ENCODE peak calls at places on chromosomes 3 and 15, in six cellular contexts. Q, G, H, S, W and T are unnamed samples.

GRCh38 chr15:89121414-89121813 is 33.2 kb downstream of the ABHD2 start:
- DNase-seq in Q (no peak), G (no peak), H (peak), S (no peak), W (no peak), T (no peak)

GRCh38 chr15:73924258-73924921 is 1.9 kb upstream of the LOXL1 start:
- DNase-seq in Q (no peak), G (no peak), H (peak), S (no peak), W (peak), T (peak)

GRCh38 chr3:43330981-43331380 is 44.6 kb downstream of the SNRK start:
- DNase-seq in Q (no peak), G (no peak), H (no peak), S (no peak), W (peak), T (no peak)

GRCh38 chr15:62426387-62426956 is 261.4 kb upstream of the C2CD4B start:
- DNase-seq in Q (no peak), G (no peak), H (no peak), S (no peak), W (no peak), T (no peak)

GRCh38 chr15:40850576-40851112 is 6.8 kb downstream of the SPINT1 start:
- DNase-seq in Q (no peak), G (no peak), H (no peak), S (no peak), W (no peak), T (no peak)

GRCh38 chr3:114645392-114645791 is 351.6 kb downstream of the TIGIT start:
- DNase-seq in Q (no peak), G (no peak), H (no peak), S (no peak), W (no peak), T (no peak)

GRCh38 chr15:42582569-42583235 is 7.3 kb downstream of the STARD9 start:
- DNase-seq in Q (no peak), G (no peak), H (no peak), S (no peak), W (no peak), T (no peak)

GRCh38 chr3:18111702-18112311 is 313.3 kb downstream of the SATB1 start:
- DNase-seq in Q (no peak), G (no peak), H (no peak), S (no peak), W (no peak), T (no peak)

GRCh38 chr3:149511040-149511626 is 36.6 kb downstream of the TM4SF4 start:
- DNase-seq in Q (no peak), G (no peak), H (no peak), S (no peak), W (no peak), T (no peak)

GRCh38 chr15:62242999-62243398 is 77.9 kb upstream of the C2CD4B start:
- DNase-seq in Q (no peak), G (no peak), H (no peak), S (no peak), W (no peak), T (no peak)

GRCh38 chr3:129058441-129059194 is 2.0 kb upstream of the GP9 start:
- DNase-seq in Q (no peak), G (no peak), H (no peak), S (no peak), W (peak), T (no peak)

GRCh38 chr3:114551770-114552526 is 258.1 kb downstream of the TIGIT start:
- DNase-seq in Q (no peak), G (no peak), H (peak), S (no peak), W (peak), T (no peak)

DNA sequence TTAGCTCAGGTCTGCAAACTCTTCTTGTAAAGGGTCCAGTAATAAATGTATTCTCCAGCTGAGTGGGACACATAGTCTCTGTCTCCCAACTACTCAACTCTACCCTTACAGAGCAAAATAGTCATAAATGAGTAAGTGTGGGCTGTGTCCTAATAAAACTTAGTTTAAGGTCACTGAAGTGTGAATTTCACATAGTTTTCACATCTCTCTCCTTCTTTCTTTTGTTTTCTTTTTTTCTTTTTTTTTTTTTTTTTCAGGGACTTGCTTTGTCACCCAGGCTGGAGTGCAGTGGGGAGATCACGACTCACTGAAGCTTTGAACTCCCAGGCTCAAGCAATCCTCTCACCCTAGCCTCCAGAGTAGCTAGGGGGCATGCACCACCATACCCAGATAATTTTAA is 1.9 kb upstream of the ACTL6A start:
- DNase-seq in Q (no peak), G (no peak), H (no peak), S (no peak), W (no peak), T (no peak)
- H3K27ac ChIP-seq in Q (no peak), G (no peak), H (no peak), S (no peak), W (no peak), T (no peak)

DNA sequence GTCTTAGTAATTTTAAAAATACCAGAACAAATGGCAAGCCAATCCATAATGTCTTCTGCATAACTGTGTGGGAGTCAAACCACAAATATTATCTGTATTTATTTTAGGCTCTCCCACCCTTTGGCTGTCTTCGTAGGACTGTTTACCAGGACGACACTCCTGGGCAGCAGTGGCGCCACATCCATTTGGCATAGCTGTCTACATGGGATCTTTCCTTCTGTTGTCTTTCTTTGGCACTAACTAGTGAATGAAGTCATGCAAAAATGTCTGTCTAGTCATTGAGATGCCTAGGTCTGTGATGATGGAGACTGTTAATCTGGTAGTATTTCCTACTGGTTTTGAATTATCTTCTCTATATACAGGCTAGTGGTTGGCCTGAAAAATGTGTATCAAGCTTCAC is 54.0 kb upstream of the CHMP2B start:
- DNase-seq in Q (no peak), G (no peak), H (no peak), S (no peak), W (no peak), T (no peak)
- H3K27ac ChIP-seq in Q (no peak), G (no peak), H (no peak), S (no peak), W (no peak), T (no peak)

GRCh38 chr15:92651877-92652575 is 3.5 kb downstream of the FAM174B start:
- DNase-seq in Q (no peak), G (no peak), H (no peak), S (no peak), W (no peak), T (no peak)

GRCh38 chr15:92652576-92652966 is 3.0 kb downstream of the FAM174B start:
- DNase-seq in Q (no peak), G (no peak), H (no peak), S (no peak), W (no peak), T (no peak)

GRCh38 chr15:92650256-92650655 is 5.3 kb downstream of the FAM174B start:
- DNase-seq in Q (no peak), G (no peak), H (no peak), S (no peak), W (no peak), T (no peak)

GRCh38 chr15:92653366-92653765 is 2.2 kb downstream of the FAM174B start:
- DNase-seq in Q (no peak), G (no peak), H (no peak), S (no peak), W (no peak), T (no peak)

GRCh38 chr15:92650966-92651365 is 4.6 kb downstream of the FAM174B start:
- DNase-seq in Q (no peak), G (no peak), H (no peak), S (no peak), W (no peak), T (no peak)
- H3K27ac ChIP-seq in Q (no peak), G (no peak), H (no peak), S (no peak), W (no peak), T (no peak)

DNA sequence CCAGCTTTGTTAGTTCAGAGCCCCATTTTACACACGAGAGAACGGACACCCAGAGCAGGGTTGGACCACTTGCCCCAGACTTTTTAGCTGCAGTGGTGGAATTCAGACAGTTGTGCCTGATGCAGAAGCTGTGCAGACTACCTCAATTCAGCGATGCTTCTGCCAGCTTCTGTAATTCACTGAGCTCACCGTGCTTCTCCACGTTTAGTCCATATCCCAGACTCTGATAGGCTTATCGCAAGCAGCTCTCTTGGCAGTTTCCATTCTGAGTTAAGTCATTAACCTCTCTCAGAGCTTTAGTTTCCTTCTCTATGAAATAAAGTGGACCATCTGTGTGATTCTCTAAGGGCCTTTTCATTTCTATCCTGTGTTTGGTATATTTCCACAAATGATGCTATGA is 37.0 kb downstream of the ABHD17C start:
- DNase-seq in Q (no peak), G (no peak), H (no peak), S (no peak), W (no peak), T (no peak)
- H3K27ac ChIP-seq in Q (no peak), G (no peak), H (no peak), S (no peak), W (no peak), T (no peak)

GRCh38 chr15:80228959-80229610 is 22.9 kb downstream of the CTXND1 start:
- DNase-seq in Q (no peak), G (no peak), H (no peak), S (no peak), W (peak), T (no peak)

GRCh38 chr15:80231371-80231770 is 20.6 kb downstream of the CTXND1 start:
- DNase-seq in Q (no peak), G (no peak), H (no peak), S (no peak), W (no peak), T (no peak)

GRCh38 chr15:80240261-80240660 is 11.8 kb downstream of the CTXND1 start:
- DNase-seq in Q (no peak), G (no peak), H (no peak), S (no peak), W (no peak), T (no peak)

GRCh38 chr15:80233511-80234080 is 18.4 kb downstream of the CTXND1 start:
- DNase-seq in Q (no peak), G (peak), H (no peak), S (no peak), W (no peak), T (no peak)

DNA sequence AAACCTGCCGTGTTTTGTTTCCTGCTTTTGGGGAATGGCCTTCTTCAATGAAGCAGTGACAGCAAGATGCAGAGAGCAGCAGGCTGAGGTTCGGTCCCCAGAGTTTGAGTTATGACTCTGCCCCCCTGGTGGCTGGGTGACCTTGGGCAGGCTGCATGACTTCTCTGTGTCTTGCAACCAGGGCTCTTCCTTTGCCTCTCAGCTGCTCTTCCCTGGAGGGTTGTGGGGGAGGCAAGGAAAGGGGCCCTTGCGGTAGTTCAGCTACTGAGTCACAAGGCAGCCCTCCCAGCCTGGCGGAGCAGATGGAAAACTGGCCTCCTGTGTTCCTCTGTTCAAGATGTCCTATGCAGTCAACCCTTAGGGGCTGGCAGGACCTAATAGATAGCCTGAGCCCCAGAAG is 17.1 kb downstream of the CTXND1 start:
- DNase-seq in Q (no peak), G (no peak), H (no peak), S (no peak), W (peak), T (no peak)
- H3K27ac ChIP-seq in Q (no peak), G (no peak), H (no peak), S (no peak), W (no peak), T (no peak)

DNA sequence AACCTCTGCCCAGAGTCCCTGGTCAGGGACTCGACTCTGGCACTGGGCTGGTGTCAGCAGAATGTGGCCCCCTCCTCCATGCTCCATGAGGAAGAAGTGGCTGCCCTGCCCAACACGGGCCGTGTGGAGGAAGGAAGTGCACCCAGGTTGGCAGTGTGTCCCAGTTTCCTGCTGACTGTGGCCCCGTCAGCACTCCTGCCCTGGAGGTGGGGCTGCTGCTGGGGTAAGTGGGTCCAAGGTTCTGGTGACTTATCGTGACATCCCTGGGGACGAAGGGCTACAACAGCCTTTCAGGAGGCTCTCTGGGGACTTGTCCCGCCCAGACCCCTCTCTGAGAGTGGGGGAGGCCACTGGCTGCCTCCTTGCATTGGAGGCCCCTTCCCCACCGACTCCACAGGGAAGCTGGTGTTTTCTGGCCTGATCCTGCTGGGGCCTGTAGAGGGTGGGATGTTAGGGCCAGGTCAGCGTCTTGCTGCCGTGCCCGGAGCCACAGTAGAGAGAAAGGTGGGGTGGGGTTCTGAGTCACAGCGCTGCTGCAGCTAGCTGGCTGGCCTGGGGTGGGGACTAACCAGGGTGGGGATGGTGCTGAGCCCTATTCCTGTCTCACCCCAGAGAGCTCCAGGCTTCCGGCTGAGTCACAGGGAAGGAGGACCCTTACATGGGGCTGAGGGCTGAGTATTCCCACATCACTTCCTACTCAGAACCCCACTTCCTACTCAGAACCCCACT is 10.5 kb downstream of the SEMA4B start:
- DNase-seq in Q (no peak), G (no peak), H (peak), S (no peak), W (peak), T (no peak)
- H3K27ac ChIP-seq in Q (no peak), G (no peak), H (peak), S (no peak), W (peak), T (peak)

DNA sequence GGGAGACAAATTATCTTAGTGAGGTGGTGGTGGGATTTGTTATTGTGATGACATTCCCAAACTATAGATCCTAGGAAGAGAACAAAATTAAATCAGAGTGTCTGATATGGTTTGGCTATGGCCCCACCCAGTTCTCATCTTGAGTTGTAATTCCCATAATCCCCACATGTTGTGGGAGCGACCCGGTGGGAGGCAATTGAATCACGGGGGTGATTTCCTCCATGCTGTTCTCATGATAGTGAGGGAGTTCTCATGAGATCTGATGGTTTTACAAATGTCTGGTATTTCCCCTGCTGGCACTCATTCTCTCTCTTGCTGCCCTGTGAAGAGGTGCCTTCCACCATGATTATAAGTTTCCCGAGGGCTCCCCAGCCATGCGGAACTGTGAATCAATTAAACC is 62.0 kb downstream of the RPL22L1 start:
- DNase-seq in Q (no peak), G (no peak), H (no peak), S (no peak), W (no peak), T (no peak)
- H3K27ac ChIP-seq in Q (no peak), G (no peak), H (no peak), S (no peak), W (no peak), T (no peak)

DNA sequence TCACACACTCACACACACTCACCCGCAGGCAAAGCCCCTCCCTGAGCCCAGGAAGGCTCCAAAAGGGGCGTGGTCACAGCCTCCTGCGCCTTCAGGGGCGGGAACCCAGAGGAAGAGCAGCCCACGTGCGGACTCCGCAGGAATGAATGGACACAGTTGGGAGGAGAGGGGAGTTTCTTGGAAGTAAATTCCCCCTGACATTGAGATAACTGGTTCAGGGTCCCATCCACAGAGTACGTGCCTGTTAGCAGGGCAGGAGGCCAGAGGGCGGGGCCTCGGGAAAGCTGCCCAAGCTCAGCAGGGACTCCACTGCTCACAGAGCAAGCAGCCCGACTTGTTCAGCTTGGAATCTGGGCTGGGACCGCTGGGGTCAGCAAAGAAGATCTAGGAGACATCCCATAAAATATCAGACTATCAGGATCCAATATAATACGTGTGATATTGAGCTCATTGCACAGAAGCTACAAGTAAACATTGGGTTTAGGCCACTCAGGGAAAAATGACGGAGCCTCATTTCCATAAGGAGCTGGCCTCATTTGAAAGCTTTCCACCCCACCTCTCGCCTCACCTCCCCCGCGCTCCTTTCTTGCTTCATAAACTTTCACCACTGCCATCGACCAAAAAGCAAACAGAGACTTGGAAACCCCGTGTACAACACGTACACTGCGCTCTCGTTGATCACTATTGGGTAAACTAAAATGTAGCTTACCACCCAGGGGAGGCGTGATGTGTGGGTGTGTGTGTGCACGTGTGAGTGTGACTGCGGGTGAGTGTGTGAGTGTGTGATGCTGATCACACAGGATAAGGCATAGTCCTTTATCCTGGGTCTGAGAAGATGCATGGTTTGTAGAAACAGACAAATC is 36.0 kb downstream of the TM2D3 start:
- DNase-seq in Q (no peak), G (peak), H (peak), S (no peak), W (peak), T (no peak)
- H3K27ac ChIP-seq in Q (no peak), G (no peak), H (no peak), S (peak), W (no peak), T (no peak)